ENCODE peak calls at places on chromosomes 1 and 21, in five cellular contexts. One of them, this sample, is unnamed.
A peak's percentile ranks its signal among the peaks of the same experiment; 100 is the strongest.

GRCh38 chr1:93640656-93641440 is 40.8 kb downstream of the BCAR3 start:
- DNase-seq in stomach: no peak
- DNase-seq in spleen: no peak
- DNase-seq in sigmoid colon: no peak
- DNase-seq in SK-N-SH: no peak
- DNase-seq in this sample: no peak

GRCh38 chr1:201356236-201356635 is 21.2 kb downstream of the TNNT2 start:
- DNase-seq in spleen: peak; percentile 44
- DNase-seq in SK-N-SH: no peak
- DNase-seq in sigmoid colon: no peak
- DNase-seq in stomach: no peak
- DNase-seq in this sample: no peak

GRCh38 chr1:3174487-3175247 is 105.7 kb downstream of the PRDM16 start:
- DNase-seq in stomach: peak; percentile 90
- DNase-seq in sigmoid colon: peak; percentile 81
- DNase-seq in spleen: no peak
- DNase-seq in SK-N-SH: no peak
- DNase-seq in this sample: no peak

GRCh38 chr1:53959664-53960250 is 13.6 kb downstream of the LRRC42 start:
- DNase-seq in spleen: no peak
- DNase-seq in SK-N-SH: peak; percentile 47
- DNase-seq in stomach: no peak
- DNase-seq in sigmoid colon: no peak
- DNase-seq in this sample: no peak

GRCh38 chr1:24987875-24988559 is 57.9 kb upstream of the RUNX3 start:
- DNase-seq in spleen: peak; percentile 55
- DNase-seq in sigmoid colon: no peak
- DNase-seq in stomach: no peak
- DNase-seq in SK-N-SH: no peak
- DNase-seq in this sample: no peak

GRCh38 chr1:215043405-215043804 is 39.1 kb upstream of the KCNK2 start:
- DNase-seq in sigmoid colon: no peak
- DNase-seq in stomach: no peak
- DNase-seq in spleen: no peak
- DNase-seq in SK-N-SH: no peak
- DNase-seq in this sample: no peak

GRCh38 chr1:87512431-87512830 is 183.8 kb downstream of the LMO4 start:
- DNase-seq in SK-N-SH: no peak
- DNase-seq in sigmoid colon: no peak
- DNase-seq in spleen: no peak
- DNase-seq in stomach: no peak
- DNase-seq in this sample: no peak

GRCh38 chr1:187054862-187055757 is 226.4 kb downstream of the PLA2G4A start:
- DNase-seq in SK-N-SH: no peak
- DNase-seq in stomach: no peak
- DNase-seq in sigmoid colon: no peak
- DNase-seq in spleen: no peak
- DNase-seq in this sample: no peak

GRCh38 chr1:199297174-199297573 is 658.3 kb downstream of the PTPRC start:
- DNase-seq in sigmoid colon: no peak
- DNase-seq in SK-N-SH: no peak
- DNase-seq in stomach: no peak
- DNase-seq in spleen: no peak
- DNase-seq in this sample: no peak

GRCh38 chr21:46183910-46184624 is at the start of gene SPATC1L:
- DNase-seq in stomach: peak; percentile 39
- DNase-seq in spleen: peak; percentile 83
- DNase-seq in sigmoid colon: peak; percentile 89
- DNase-seq in SK-N-SH: peak; percentile 82
- DNase-seq in this sample: peak; percentile 47

GRCh38 chr1:61088163-61088840 is 5.9 kb downstream of the NFIA start:
- DNase-seq in stomach: no peak
- DNase-seq in SK-N-SH: no peak
- DNase-seq in sigmoid colon: no peak
- DNase-seq in spleen: no peak
- DNase-seq in this sample: no peak

GRCh38 chr1:58406296-58407071 is 140.0 kb downstream of the OMA1 start:
- DNase-seq in SK-N-SH: no peak
- DNase-seq in sigmoid colon: no peak
- DNase-seq in spleen: no peak
- DNase-seq in stomach: no peak
- DNase-seq in this sample: no peak

GRCh38 chr1:203295796-203296195 is 9.5 kb upstream of the BTG2 start:
- DNase-seq in stomach: no peak
- DNase-seq in spleen: peak; percentile 83
- DNase-seq in SK-N-SH: no peak
- DNase-seq in sigmoid colon: no peak
- DNase-seq in this sample: no peak

GRCh38 chr21:14259669-14260458 is 43.9 kb downstream of the RBM11 start:
- DNase-seq in SK-N-SH: peak; percentile 44
- DNase-seq in sigmoid colon: no peak
- DNase-seq in stomach: no peak
- DNase-seq in spleen: no peak
- DNase-seq in this sample: no peak

GRCh38 chr1:92315766-92316413 is 17.0 kb downstream of the RPAP2 start:
- DNase-seq in stomach: no peak
- DNase-seq in SK-N-SH: no peak
- DNase-seq in spleen: no peak
- DNase-seq in sigmoid colon: no peak
- DNase-seq in this sample: no peak

GRCh38 chr21:42703936-42704335 is 50.5 kb downstream of the PDE9A start:
- DNase-seq in sigmoid colon: peak; percentile 43
- DNase-seq in SK-N-SH: no peak
- DNase-seq in stomach: no peak
- DNase-seq in spleen: peak; percentile 71
- DNase-seq in this sample: no peak

GRCh38 chr1:47387921-47388509 is 28.1 kb upstream of the FOXE3 start:
- DNase-seq in SK-N-SH: no peak
- DNase-seq in spleen: no peak
- DNase-seq in sigmoid colon: no peak
- DNase-seq in stomach: no peak
- DNase-seq in this sample: no peak

GRCh38 chr1:247111636-247112478 is 7.7 kb upstream of the ZNF669 start:
- DNase-seq in SK-N-SH: peak; percentile 93
- DNase-seq in stomach: peak; percentile 73
- DNase-seq in spleen: peak; percentile 91
- DNase-seq in sigmoid colon: peak; percentile 87
- DNase-seq in this sample: no peak

GRCh38 chr1:173477286-173478098 is at the start of gene PRDX6:
- DNase-seq in stomach: peak; percentile 53
- DNase-seq in spleen: peak; percentile 98
- DNase-seq in sigmoid colon: peak; percentile 95
- DNase-seq in SK-N-SH: no peak
- DNase-seq in this sample: no peak

GRCh38 chr1:15283500-15283899 is 36.5 kb downstream of the FHAD1 start:
- DNase-seq in sigmoid colon: peak; percentile 84
- DNase-seq in SK-N-SH: peak; percentile 75
- DNase-seq in spleen: no peak
- DNase-seq in stomach: no peak
- DNase-seq in this sample: no peak

GRCh38 chr1:159188375-159188788 is 16.3 kb upstream of the ACKR1 start:
- DNase-seq in sigmoid colon: peak; percentile 86
- DNase-seq in spleen: peak; percentile 90
- DNase-seq in SK-N-SH: no peak
- DNase-seq in stomach: peak; percentile 32
- DNase-seq in this sample: no peak

GRCh38 chr1:113929750-113930498 is 800 bp downstream of the HIPK1 start:
- DNase-seq in stomach: peak; percentile 63
- DNase-seq in spleen: peak; percentile 94
- DNase-seq in sigmoid colon: peak; percentile 76
- DNase-seq in SK-N-SH: no peak
- DNase-seq in this sample: no peak

DNA sequence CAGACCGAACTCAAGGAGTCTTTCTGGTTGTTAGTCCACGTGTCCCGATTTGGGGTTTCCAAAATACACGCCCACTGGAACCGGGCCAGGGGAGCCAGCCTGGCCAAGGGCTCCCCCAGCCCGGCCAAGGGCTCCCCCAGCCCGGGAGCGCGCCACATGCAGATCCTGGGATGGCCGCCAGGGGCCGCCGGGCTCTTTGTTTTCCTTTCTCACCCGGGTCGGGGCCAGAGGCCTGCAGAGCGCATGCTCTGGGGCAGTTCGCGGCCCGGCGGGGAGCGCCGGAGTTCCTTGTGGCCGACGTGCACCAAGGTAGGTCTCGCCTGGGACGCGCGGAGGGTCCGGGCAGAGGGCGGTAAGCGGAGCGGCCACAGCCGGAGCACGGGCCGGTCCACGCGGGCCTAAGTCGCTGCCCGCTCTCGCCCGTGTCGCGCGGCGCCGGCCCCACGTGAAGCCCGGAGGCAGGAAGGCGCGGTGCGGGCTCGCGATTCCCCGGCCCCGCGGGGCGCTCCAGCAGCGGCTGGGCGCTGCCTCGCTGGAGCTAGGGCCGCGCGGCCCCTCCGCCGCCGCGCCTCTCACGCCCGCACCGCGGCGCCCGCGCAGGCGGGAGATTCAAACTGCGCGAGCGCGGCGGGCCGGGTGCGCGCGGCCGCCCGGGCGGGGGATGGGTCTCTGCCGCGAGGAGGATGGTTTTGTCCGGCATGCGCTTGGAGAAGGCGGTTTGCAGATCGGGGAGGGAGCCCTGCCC is 12.3 kb downstream of the RCC1 start:
- DNase-seq in spleen: peak; percentile 98
- DNase-seq in sigmoid colon: peak; percentile 95
- DNase-seq in SK-N-SH: peak; percentile 96
- DNase-seq in stomach: peak; percentile 92
- DNase-seq in this sample: no peak
- TF ChIP-seq POLR2AphosphoS5 in spleen: peak; percentile 90
- TF ChIP-seq POLR2AphosphoS5 in sigmoid colon: peak; percentile 77
- TF ChIP-seq POLR2AphosphoS5 in SK-N-SH: peak; percentile 69
- TF ChIP-seq POLR2AphosphoS5 in stomach: no peak
- TF ChIP-seq POLR2AphosphoS5 in this sample: peak; percentile 88

GRCh38 chr1:20079661-20080305 is 9.8 kb downstream of the PLA2G5 start:
- DNase-seq in stomach: no peak
- DNase-seq in sigmoid colon: peak; percentile 50
- DNase-seq in SK-N-SH: peak; percentile 17
- DNase-seq in spleen: no peak
- DNase-seq in this sample: no peak
- H3K4me3 ChIP-seq in stomach: no peak overlapping the region
- H3K4me3 ChIP-seq in sigmoid colon: no peak overlapping the region
- H3K4me3 ChIP-seq in SK-N-SH: no peak overlapping the region
- H3K4me3 ChIP-seq in spleen: no peak overlapping the region
- H3K4me3 ChIP-seq in this sample: no peak overlapping the region

GRCh38 chr1:179881642-179882252 is 338 bp upstream of the TOR1AIP1 start:
- DNase-seq in stomach: peak; percentile 80
- DNase-seq in SK-N-SH: peak; percentile 81
- DNase-seq in spleen: no peak
- DNase-seq in sigmoid colon: peak; percentile 97
- DNase-seq in this sample: no peak

GRCh38 chr1:179879797-179880196 is 2.2 kb upstream of the TOR1AIP2 start:
- DNase-seq in SK-N-SH: no peak
- DNase-seq in stomach: no peak
- DNase-seq in spleen: no peak
- DNase-seq in sigmoid colon: no peak
- DNase-seq in this sample: no peak

GRCh38 chr1:179883739-179884138 is 1.7 kb downstream of the TOR1AIP1 start:
- DNase-seq in stomach: no peak
- DNase-seq in SK-N-SH: no peak
- DNase-seq in spleen: no peak
- DNase-seq in sigmoid colon: no peak
- DNase-seq in this sample: no peak

GRCh38 chr1:179882253-179883039 is at the start of gene TOR1AIP1:
- DNase-seq in sigmoid colon: peak; percentile 99
- DNase-seq in spleen: peak; percentile 100
- DNase-seq in stomach: peak; percentile 97
- DNase-seq in SK-N-SH: peak; percentile 96
- DNase-seq in this sample: peak; percentile 81

GRCh38 chr1:179883040-179883501 is 986 bp downstream of the TOR1AIP1 start:
- DNase-seq in stomach: peak; percentile 35
- DNase-seq in SK-N-SH: peak; percentile 80
- DNase-seq in sigmoid colon: no peak
- DNase-seq in spleen: no peak
- DNase-seq in this sample: no peak
- TF ChIP-seq POLR2AphosphoS5 in stomach: no peak
- TF ChIP-seq POLR2AphosphoS5 in SK-N-SH: no peak
- TF ChIP-seq POLR2AphosphoS5 in sigmoid colon: no peak
- TF ChIP-seq POLR2AphosphoS5 in spleen: no peak
- TF ChIP-seq POLR2AphosphoS5 in this sample: no peak

GRCh38 chr1:20358761-20359263 is 68.1 kb downstream of the VWA5B1 start:
- DNase-seq in sigmoid colon: no peak
- DNase-seq in stomach: peak; percentile 79
- DNase-seq in SK-N-SH: peak; percentile 81
- DNase-seq in spleen: peak; percentile 81
- DNase-seq in this sample: no peak
- H3K4me3 ChIP-seq in sigmoid colon: no peak overlapping the region
- H3K4me3 ChIP-seq in stomach: no peak overlapping the region
- H3K4me3 ChIP-seq in SK-N-SH: no peak overlapping the region
- H3K4me3 ChIP-seq in spleen: no peak overlapping the region
- H3K4me3 ChIP-seq in this sample: no peak overlapping the region

DNA sequence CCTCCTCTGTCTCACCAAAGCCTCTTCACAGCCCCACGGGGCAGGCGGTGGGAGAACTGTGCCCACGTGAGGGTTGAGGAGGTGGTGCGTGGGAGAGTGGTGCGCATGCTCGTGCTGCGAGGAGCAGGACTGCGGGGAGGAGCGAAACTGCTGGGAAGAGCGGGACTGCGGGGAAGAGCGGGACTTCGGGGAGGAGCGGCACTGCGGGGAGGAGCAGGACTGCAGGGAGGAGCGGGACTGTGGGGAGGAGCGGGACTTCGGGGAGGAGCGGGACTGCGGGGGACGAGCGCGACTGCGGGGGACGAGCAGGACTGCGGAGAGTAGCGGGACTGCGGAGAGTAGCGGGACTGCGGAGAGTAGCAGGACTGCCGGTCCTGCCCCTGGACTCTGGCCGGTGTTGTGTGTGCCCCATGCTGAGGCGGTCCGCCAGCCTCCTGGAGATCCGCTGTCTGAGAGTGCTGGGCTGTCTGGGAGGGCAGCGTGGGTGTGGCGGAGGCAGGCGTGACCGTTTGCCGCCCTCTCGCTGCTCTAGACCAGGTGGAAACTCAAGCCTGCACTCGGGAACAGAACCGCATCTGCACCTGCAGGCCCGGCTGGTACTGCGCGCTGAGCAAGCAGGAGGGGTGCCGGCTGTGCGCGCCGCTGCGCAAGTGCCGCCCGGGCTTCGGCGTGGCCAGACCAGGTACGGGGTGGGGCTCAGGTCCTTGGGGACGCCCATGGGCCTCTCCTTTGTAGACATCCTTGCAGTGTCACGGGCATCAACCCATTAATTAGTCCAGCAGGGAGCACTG is 24.6 kb downstream of the TNFRSF1B start:
- DNase-seq in spleen: peak; percentile 74
- DNase-seq in SK-N-SH: no peak
- DNase-seq in sigmoid colon: no peak
- DNase-seq in stomach: no peak
- DNase-seq in this sample: no peak
- TF ChIP-seq POLR2AphosphoS5 in spleen: peak; percentile 19
- TF ChIP-seq POLR2AphosphoS5 in SK-N-SH: no peak
- TF ChIP-seq POLR2AphosphoS5 in sigmoid colon: no peak
- TF ChIP-seq POLR2AphosphoS5 in stomach: no peak
- TF ChIP-seq POLR2AphosphoS5 in this sample: no peak

GRCh38 chr1:156080598-156081173 is 1.6 kb downstream of the MEX3A start:
- DNase-seq in sigmoid colon: no peak
- DNase-seq in SK-N-SH: peak; percentile 63
- DNase-seq in spleen: no peak
- DNase-seq in stomach: no peak
- DNase-seq in this sample: no peak
- H3K4me3 ChIP-seq in sigmoid colon: no peak overlapping the region
- H3K4me3 ChIP-seq in SK-N-SH: peak overlapping the region; percentile 88
- H3K4me3 ChIP-seq in spleen: no peak overlapping the region
- H3K4me3 ChIP-seq in stomach: no peak overlapping the region
- H3K4me3 ChIP-seq in this sample: peak overlapping the region; percentile 82